ENCODE peak calls at places on chromosomes 13 and 19, in seven cellular contexts. Z, F, T, X, I, C and M are unnamed samples.

GRCh38 chr19:38793186-38793585 is 4.2 kb downstream of the LGALS7B start:
- DNase-seq in Z (peak), F (peak), T (no peak), X (peak), I (no peak), C (no peak), M (no peak)

GRCh38 chr13:24381539-24382265 is 72.3 kb downstream of the C1QTNF9 start:
- DNase-seq in Z (peak), F (no peak), T (no peak), X (peak), I (no peak), C (no peak), M (no peak)

GRCh38 chr13:29428310-29428991 is 167.0 kb downstream of the SLC7A1 start:
- DNase-seq in Z (peak), F (no peak), T (no peak), X (no peak), I (no peak), C (no peak), M (no peak)

GRCh38 chr19:6737873-6738725 is 719 bp upstream of the GPR108 start:
- DNase-seq in Z (peak), F (peak), T (no peak), X (peak), I (peak), C (peak), M (peak)

GRCh38 chr13:92384410-92384809 is 842.2 kb upstream of the GPC6 start:
- DNase-seq in Z (no peak), F (no peak), T (no peak), X (no peak), I (no peak), C (no peak), M (no peak)

GRCh38 chr13:97221046-97221445 is 1.1 kb upstream of the MBNL2 start:
- DNase-seq in Z (no peak), F (no peak), T (no peak), X (no peak), I (no peak), C (no peak), M (no peak)

GRCh38 chr13:91174886-91175501 is 172.5 kb upstream of the MIR17HG start:
- DNase-seq in Z (no peak), F (no peak), T (peak), X (no peak), I (no peak), C (peak), M (no peak)

GRCh38 chr19:12785431-12786011 is 5.8 kb upstream of the JUNB start:
- DNase-seq in Z (no peak), F (no peak), T (no peak), X (no peak), I (no peak), C (no peak), M (no peak)

GRCh38 chr19:19531951-19532805 is 3.5 kb downstream of the YJEFN3 start:
- DNase-seq in Z (peak), F (peak), T (peak), X (peak), I (peak), C (peak), M (peak)

GRCh38 chr13:20494656-20495055 is 31.0 kb downstream of the CRYL1 start:
- DNase-seq in Z (no peak), F (no peak), T (no peak), X (peak), I (no peak), C (no peak), M (no peak)

GRCh38 chr13:73090116-73090811 is 31.5 kb downstream of the KLF5 start:
- DNase-seq in Z (peak), F (peak), T (no peak), X (peak), I (no peak), C (no peak), M (no peak)

GRCh38 chr19:15934332-15935078 is at the start of gene CYP4F11:
- DNase-seq in Z (no peak), F (no peak), T (no peak), X (peak), I (no peak), C (peak), M (no peak)

GRCh38 chr13:106063591-106064308 is 471.7 kb downstream of the EFNB2 start:
- DNase-seq in Z (peak), F (peak), T (no peak), X (peak), I (no peak), C (no peak), M (no peak)

GRCh38 chr13:114064516-114065140 is 67.8 kb downstream of the RASA3 start:
- DNase-seq in Z (peak), F (no peak), T (no peak), X (peak), I (no peak), C (peak), M (no peak)

GRCh38 chr19:42287017-42287825 is 14.7 kb upstream of the PRR19 start:
- DNase-seq in Z (no peak), F (no peak), T (no peak), X (no peak), I (no peak), C (no peak), M (no peak)
- TF ChIP-seq CTCF in Z (no peak), F (no peak), T (no peak), X (no peak), I (no peak), C (no peak), M (no peak)

GRCh38 chr13:98796191-98796590 is 43.7 kb upstream of the SLC15A1 start:
- DNase-seq in Z (no peak), F (no peak), T (no peak), X (no peak), I (no peak), C (no peak), M (no peak)
- TF ChIP-seq CTCF in Z (no peak), F (no peak), T (no peak), X (no peak), I (no peak), C (no peak), M (no peak)

DNA sequence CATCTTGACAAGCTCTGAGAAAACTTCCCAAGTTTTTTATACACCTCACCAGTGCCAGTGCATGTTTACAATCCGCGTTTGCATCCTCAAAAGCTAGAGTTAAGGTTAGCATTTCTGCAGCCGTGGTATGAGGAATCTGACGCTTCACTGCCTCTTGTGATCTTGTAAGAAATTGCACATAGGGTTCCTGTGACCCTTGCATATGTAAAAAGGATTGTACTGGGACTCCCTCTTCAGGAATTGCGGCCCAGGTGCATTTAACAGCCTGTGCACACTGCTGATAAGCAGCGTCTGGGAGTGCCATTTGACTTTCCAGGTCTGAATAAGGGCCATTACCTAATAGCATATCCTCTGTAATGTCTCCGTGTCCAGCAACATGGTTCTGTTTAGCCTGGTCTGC is 15.3 kb downstream of the FPR3 start:
- DNase-seq in Z (peak), F (no peak), T (no peak), X (peak), I (no peak), C (no peak), M (no peak)
- TF ChIP-seq CTCF in Z (no peak), F (no peak), T (no peak), X (peak), I (no peak), C (no peak), M (no peak)

GRCh38 chr13:43792456-43792855 is 5.7 kb upstream of the ENOX1 start:
- DNase-seq in Z (peak), F (no peak), T (no peak), X (peak), I (no peak), C (no peak), M (no peak)
- TF ChIP-seq CTCF in Z (no peak), F (peak), T (no peak), X (no peak), I (no peak), C (no peak), M (no peak)